ENCODE peak calls at places on chromosome 2, in five cellular contexts. J is K562, B is tibial artery, H is suprapubic skin, L is thoracic aorta. W is an unnamed sample.
A peak's percentile ranks its signal among the peaks of the same experiment; 100 is the strongest.

GRCh38 chr2:230330206-230330605 is 3.2 kb downstream of the SP140L start:
- DNase-seq in L (no peak), B (no peak), J (no peak), H (no peak), W (no peak)

GRCh38 chr2:123915380-123915779 is 109.7 kb upstream of the CNTNAP5 start:
- DNase-seq in B (no peak), H (no peak), J (no peak), L (no peak), W (no peak)

GRCh38 chr2:19711470-19712372 is 190.1 kb downstream of the TTC32 start:
- DNase-seq in L (peak; percentile 28), H (peak; percentile 75), J (no peak), B (no peak), W (no peak)

GRCh38 chr2:219954331-219954730 is 326.9 kb downstream of the SLC4A3 start:
- DNase-seq in H (no peak), J (no peak), B (no peak), L (no peak), W (no peak)

GRCh38 chr2:142755191-142755590 is 122.3 kb upstream of the KYNU start:
- DNase-seq in J (no peak), B (no peak), L (no peak), H (no peak), W (no peak)

GRCh38 chr2:61359058-61359457 is 111.8 kb downstream of the USP34 start:
- DNase-seq in J (no peak), B (no peak), L (no peak), H (no peak), W (no peak)

GRCh38 chr2:110770308-110770695 is 37.9 kb downstream of the ACOXL start:
- DNase-seq in J (no peak), L (no peak), B (no peak), H (no peak), W (no peak)

GRCh38 chr2:75500633-75501032 is 60.1 kb downstream of the EVA1A start:
- DNase-seq in L (no peak), H (no peak), B (no peak), J (no peak), W (no peak)

GRCh38 chr2:230797515-230798495 is 66.9 kb upstream of the ITM2C start:
- DNase-seq in J (no peak), H (no peak), L (no peak), B (no peak), W (no peak)

GRCh38 chr2:150750726-150751125 is 263.3 kb upstream of the RND3 start:
- DNase-seq in L (no peak), B (no peak), H (no peak), J (no peak), W (no peak)

GRCh38 chr2:65228249-65228750 is 669 bp downstream of the ACTR2 start:
- DNase-seq in B (no peak), J (no peak), H (no peak), L (no peak), W (no peak)

GRCh38 chr2:212227755-212228154 is 310.8 kb downstream of the ERBB4 start:
- DNase-seq in B (peak; percentile 43), L (no peak), H (no peak), J (no peak), W (no peak)

GRCh38 chr2:20103514-20103913 is 52.1 kb upstream of the LAPTM4A start:
- DNase-seq in H (no peak), J (no peak), L (no peak), B (no peak), W (no peak)

GRCh38 chr2:27907547-27907946 is 17.0 kb downstream of the BABAM2 start:
- DNase-seq in H (no peak), B (no peak), J (no peak), L (no peak), W (no peak)

GRCh38 chr2:168853471-168853870 is 36.8 kb downstream of the SPC25 start:
- DNase-seq in J (no peak), L (no peak), H (no peak), B (no peak), W (no peak)

GRCh38 chr2:216572582-216573578 is 60.3 kb upstream of the IGFBP2 start:
- DNase-seq in B (peak; percentile 83), L (peak; percentile 83), J (no peak), H (peak; percentile 79), W (no peak)

GRCh38 chr2:155665704-155666103 is 666.8 kb downstream of the NR4A2 start:
- DNase-seq in J (no peak), L (no peak), B (no peak), H (no peak), W (no peak)

GRCh38 chr2:154049561-154049960 is 177.8 kb downstream of the GALNT13 start:
- DNase-seq in H (no peak), J (no peak), B (no peak), L (no peak), W (no peak)

GRCh38 chr2:201668402-201668801 is 25.1 kb upstream of the TMEM237 start:
- DNase-seq in H (no peak), B (no peak), L (no peak), J (no peak), W (no peak)

GRCh38 chr2:106065268-106065982 is 128.7 kb downstream of the UXS1 start:
- DNase-seq in H (no peak), J (no peak), L (no peak), B (no peak), W (no peak)

GRCh38 chr2:5385596-5385995 is 306.6 kb upstream of the SOX11 start:
- DNase-seq in B (no peak), L (no peak), H (no peak), J (no peak), W (no peak)

DNA sequence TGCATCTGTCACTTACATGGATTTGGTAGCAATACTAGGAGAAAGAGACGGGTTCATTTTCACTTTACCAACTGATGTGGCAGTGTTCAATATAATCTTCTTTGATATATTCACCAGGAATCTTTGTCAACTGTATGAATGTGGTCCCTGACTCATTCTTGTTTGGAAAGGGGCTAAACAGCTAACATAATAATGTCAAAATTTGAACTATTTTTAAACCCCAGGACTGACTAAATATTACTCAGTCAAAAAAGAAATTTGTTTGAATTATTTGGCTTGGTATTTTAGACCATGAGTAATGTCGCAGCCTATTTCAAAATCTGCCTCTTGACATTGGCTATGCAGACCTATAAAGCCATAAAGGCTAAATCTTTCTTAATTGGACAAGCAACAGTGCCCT is 413.7 kb upstream of the RGPD4 start:
- DNase-seq in L (no peak), B (peak; percentile 24), J (no peak), H (no peak), W (no peak)
- H3K27ac ChIP-seq in L (peak overlapping the region; percentile 76), B (peak overlapping the region; percentile 55), J (no peak overlapping the region), H (no peak overlapping the region), W (no peak overlapping the region)

DNA sequence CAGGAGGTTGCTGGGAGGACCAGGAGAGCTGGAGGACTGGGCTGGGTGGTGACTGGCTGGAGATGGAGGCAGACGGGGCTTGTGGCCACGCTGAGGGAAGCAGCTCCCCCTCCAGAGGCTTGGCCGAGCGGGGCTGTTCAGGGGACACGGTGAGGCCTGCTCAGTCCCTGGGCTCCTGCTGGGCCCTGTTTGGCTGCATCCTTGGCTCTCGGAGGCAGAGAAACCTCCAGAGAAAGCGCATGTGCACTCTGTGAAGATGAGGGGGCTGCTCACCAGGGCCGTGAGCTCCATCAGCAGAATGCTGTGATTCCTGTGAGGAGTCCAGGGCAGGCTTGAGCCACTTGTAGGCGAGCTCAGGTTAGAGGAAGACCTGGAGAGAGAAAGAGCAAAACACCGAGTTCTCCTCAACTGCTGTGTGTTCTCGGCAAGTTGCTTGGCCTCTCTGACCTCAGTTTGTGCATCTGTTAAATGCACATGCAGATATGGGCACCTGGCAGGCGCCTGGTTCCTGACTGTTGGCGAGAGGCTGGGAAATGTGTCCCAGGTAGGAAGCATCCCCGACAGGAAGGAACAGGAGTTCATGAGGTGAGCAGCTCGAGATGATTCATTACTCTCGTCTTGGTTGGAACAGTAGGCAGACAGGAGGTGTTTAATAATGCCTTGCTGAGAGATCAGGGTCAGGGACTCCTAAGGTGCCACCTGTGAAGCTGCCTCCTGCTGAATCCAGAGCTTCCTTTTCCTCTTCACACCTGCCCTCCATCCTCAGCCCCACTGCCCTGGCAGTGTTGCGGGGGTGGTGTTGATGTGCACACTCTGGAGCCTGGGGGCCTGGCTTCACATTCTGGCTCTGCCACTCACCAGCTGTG is 941 bp downstream of the ZAP70 start:
- DNase-seq in H (peak; percentile 34), B (no peak), L (no peak), J (no peak), W (peak; percentile 58)
- H3K4me3 ChIP-seq in H (no peak overlapping the region), B (no peak overlapping the region), L (peak overlapping the region; percentile 32), J (no peak overlapping the region), W (peak overlapping the region; percentile 31)

GRCh38 chr2:55811048-55811447 is 112.5 kb downstream of the EFEMP1 start:
- DNase-seq in B (no peak), H (no peak), J (no peak), L (no peak), W (no peak)

GRCh38 chr2:55810621-55811020 is 113.0 kb downstream of the EFEMP1 start:
- DNase-seq in H (no peak), J (no peak), L (no peak), B (no peak), W (no peak)

GRCh38 chr2:55805662-55806061 is 112.0 kb upstream of the PNPT1 start:
- DNase-seq in B (no peak), L (no peak), J (no peak), H (no peak), W (no peak)

GRCh38 chr2:55807900-55808299 is 114.3 kb upstream of the PNPT1 start:
- DNase-seq in B (no peak), J (no peak), H (no peak), L (no peak), W (no peak)

DNA sequence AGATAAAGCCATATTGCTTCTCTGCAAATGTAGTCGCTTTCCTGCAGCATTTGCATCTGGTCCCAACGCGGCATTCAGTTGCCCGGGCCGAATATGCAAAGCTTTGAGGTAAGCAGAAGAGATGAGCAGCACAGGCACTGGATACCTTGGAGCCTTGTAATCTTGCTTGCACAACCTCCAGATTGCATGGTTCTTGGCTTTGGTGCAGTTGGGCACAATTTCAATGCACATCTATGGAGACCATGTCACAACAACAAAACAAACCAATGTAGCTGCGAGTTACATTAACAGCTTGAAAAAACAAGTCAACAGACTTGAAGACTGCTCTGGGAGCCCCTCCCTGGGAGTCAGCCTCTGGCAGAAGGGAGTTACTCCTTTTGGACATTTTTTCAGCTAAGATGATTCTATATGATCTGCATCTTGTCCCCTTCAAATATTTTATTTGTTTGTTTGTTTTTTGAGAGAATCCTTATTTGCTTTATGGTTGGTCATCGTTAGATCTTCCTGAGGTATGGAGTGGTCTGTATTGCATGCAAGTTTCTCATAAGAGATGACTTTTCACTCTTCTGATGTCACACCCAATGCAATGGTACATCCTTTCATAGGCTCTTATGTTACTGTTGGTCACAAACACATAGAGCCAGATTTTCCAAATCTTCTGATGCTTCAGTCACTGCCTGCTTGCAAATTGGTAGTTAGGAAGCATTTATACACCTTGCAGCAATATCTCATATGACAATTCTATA is 113.5 kb downstream of the EFEMP1 start:
- DNase-seq in B (peak; percentile 67), J (no peak), L (no peak), H (peak; percentile 83), W (no peak)
- H3K4me1 ChIP-seq in B (peaks cover 32% of the 10 kb centered on the region), J (no peaks in the 10 kb centered on the region), L (peaks cover 49% of the 10 kb centered on the region), H (peaks cover 26% of the 10 kb centered on the region), W (no peaks in the 10 kb centered on the region)

DNA sequence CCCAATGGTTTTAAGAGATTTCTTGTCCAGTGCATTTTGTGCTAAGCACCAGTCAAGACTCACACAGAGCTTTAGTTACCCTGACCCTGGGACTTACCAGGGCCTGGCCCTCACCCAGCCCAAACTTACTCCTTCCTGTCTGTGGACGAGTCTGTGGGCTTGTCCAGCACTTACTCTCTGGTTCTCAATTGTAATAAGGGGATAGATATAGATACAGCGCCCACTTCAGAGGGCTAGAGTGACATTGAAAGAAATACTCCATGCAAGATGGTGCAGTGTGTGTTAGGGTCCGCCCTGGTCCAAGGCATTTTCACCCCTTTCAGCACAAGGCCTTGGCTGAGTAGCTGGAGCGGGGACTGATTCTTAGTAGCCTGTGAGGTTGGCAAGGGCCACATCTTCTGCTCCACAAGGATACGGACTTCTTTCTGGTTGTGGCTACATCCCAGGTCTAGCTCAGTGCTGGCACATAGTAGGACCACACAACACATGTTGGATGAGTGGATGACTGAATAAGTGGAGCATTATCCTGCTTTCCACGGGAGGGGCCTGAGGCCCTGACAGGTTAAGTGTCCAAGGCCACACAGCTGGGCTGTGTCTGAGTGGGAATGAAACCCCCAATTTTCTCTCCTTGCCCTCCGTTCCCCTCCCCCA is 3.8 kb upstream of the ARID5A start:
- DNase-seq in J (no peak), B (no peak), L (no peak), H (no peak), W (peak; percentile 53)
- H3K27ac ChIP-seq in J (no peak overlapping the region), B (peak overlapping the region; percentile 89), L (peak overlapping the region; percentile 94), H (peak overlapping the region; percentile 81), W (peak overlapping the region; percentile 80)